ENCODE peak calls at places on chromosomes 13 and 19, in five cellular contexts. V, W, P, U and Y are unnamed samples.
A peak's percentile ranks its signal among the peaks of the same experiment; 100 is the strongest.

GRCh38 chr13:99992912-99993311 is 11.3 kb downstream of the ZIC2 start:
- DNase-seq in V (peak; percentile 26), W (no peak), P (no peak), U (no peak), Y (no peak)

GRCh38 chr13:36129539-36129938 is 1.6 kb downstream of the DCLK1 start:
- DNase-seq in V (no peak), W (no peak), P (no peak), U (no peak), Y (no peak)

GRCh38 chr19:32814046-32814445 is 55.5 kb downstream of the SLC7A9 start:
- DNase-seq in V (no peak), W (no peak), P (no peak), U (no peak), Y (no peak)

GRCh38 chr13:32153056-32153455 is 121.5 kb downstream of the FRY start:
- DNase-seq in V (no peak), W (no peak), P (no peak), U (no peak), Y (no peak)

GRCh38 chr13:36163809-36164308 is 32.7 kb upstream of the DCLK1 start:
- DNase-seq in V (peak; percentile 93), W (peak; percentile 39), P (peak; percentile 76), U (no peak), Y (peak; percentile 21)

GRCh38 chr13:44012910-44013309 is 133.2 kb downstream of the LACC1 start:
- DNase-seq in V (peak; percentile 48), W (no peak), P (no peak), U (no peak), Y (no peak)

GRCh38 chr13:50592412-50593145 is 250.9 kb downstream of the DLEU7 start:
- DNase-seq in V (no peak), W (no peak), P (no peak), U (no peak), Y (no peak)

GRCh38 chr13:30792257-30793000 is 57.1 kb downstream of the ALOX5AP start:
- DNase-seq in V (peak; percentile 80), W (peak; percentile 78), P (peak; percentile 87), U (no peak), Y (peak; percentile 20)

GRCh38 chr19:340620-341385 is 3.8 kb downstream of the MIER2 start:
- DNase-seq in V (no peak), W (no peak), P (peak; percentile 36), U (no peak), Y (no peak)

GRCh38 chr13:106599875-106600797 is 32.2 kb upstream of the ARGLU1 start:
- DNase-seq in V (peak; percentile 68), W (no peak), P (no peak), U (no peak), Y (no peak)

GRCh38 chr19:48806518-48806817 is 4.4 kb downstream of the BCAT2 start:
- DNase-seq in V (no peak), W (peak; percentile 51), P (no peak), U (peak; percentile 6), Y (peak; percentile 94)

GRCh38 chr13:114130708-114131580 is 1.5 kb downstream of the RASA3 start:
- DNase-seq in V (peak; percentile 87), W (peak; percentile 41), P (peak; percentile 73), U (peak; percentile 26), Y (peak; percentile 78)